ENCODE peak calls at places on chromosomes 5 and 9, in four cellular contexts. A is H9, E is neuronal stem cell, O is IMR-90. T is an unnamed sample.

GRCh38 chr5:91434348-91434747 is 51.2 kb upstream of the ARRDC3 start:
- DNase-seq in A (no peak), E (no peak), O (no peak), T (no peak)

GRCh38 chr9:73081979-73082657 is 69.5 kb upstream of the ANXA1 start:
- DNase-seq in A (no peak), E (peak; percentile 15), O (peak; percentile 27), T (no peak)

GRCh38 chr5:109654455-109654854 is 35.3 kb upstream of the MAN2A1 start:
- DNase-seq in A (no peak), E (no peak), O (no peak), T (no peak)

GRCh38 chr5:35853652-35854051 is 3.0 kb upstream of the IL7R start:
- DNase-seq in A (no peak), E (no peak), O (no peak), T (no peak)

GRCh38 chr5:14880688-14881087 is 9.1 kb upstream of the ANKH start:
- DNase-seq in A (no peak), E (no peak), O (peak; percentile 71), T (no peak)

GRCh38 chr5:151628112-151628823 is 37.1 kb upstream of the FAT2 start:
- DNase-seq in A (no peak), E (no peak), O (no peak), T (no peak)

GRCh38 chr5:171313481-171314206 is 4.6 kb downstream of the TLX3 start:
- DNase-seq in A (no peak), E (no peak), O (no peak), T (no peak)

GRCh38 chr9:20476912-20477311 is 145.4 kb downstream of the MLLT3 start:
- DNase-seq in A (no peak), E (peak; percentile 17), O (no peak), T (no peak)

GRCh38 chr5:69450116-69450515 is 35.2 kb downstream of the MARVELD2 start:
- DNase-seq in A (no peak), E (no peak), O (peak; percentile 96), T (no peak)

GRCh38 chr5:139669681-139670368 is 21.7 kb downstream of the CXXC5 start:
- DNase-seq in A (no peak), E (no peak), O (no peak), T (no peak)

GRCh38 chr5:56314536-56314935 is 81.4 kb upstream of the ANKRD55 start:
- DNase-seq in A (peak; percentile 38), E (no peak), O (no peak), T (no peak)

GRCh38 chr5:163503106-163504090 is 2.0 kb upstream of the MAT2B start:
- DNase-seq in A (peak; percentile 89), E (peak; percentile 48), O (peak; percentile 82), T (peak; percentile 73)

GRCh38 chr5:59766394-59766793 is 127.1 kb downstream of the PDE4D start:
- DNase-seq in A (no peak), E (no peak), O (no peak), T (no peak)

GRCh38 chr9:98315551-98316060 is 60.2 kb upstream of the TBC1D2 start:
- DNase-seq in A (peak; percentile 95), E (peak; percentile 90), O (peak; percentile 89), T (peak; percentile 72)

GRCh38 chr5:28523887-28524637 is 1485.7 kb upstream of the CDH9 start:
- DNase-seq in A (no peak), E (no peak), O (peak; percentile 53), T (no peak)

GRCh38 chr9:125829743-125830142 is 82.6 kb downstream of the PBX3 start:
- DNase-seq in A (no peak), E (no peak), O (peak; percentile 12), T (no peak)

GRCh38 chr5:50710838-50711237 is 44.4 kb downstream of the PARP8 start:
- DNase-seq in A (no peak), E (no peak), O (no peak), T (no peak)

GRCh38 chr9:129355641-129356040 is 177.6 kb upstream of the IER5L start:
- DNase-seq in A (no peak), E (no peak), O (no peak), T (no peak)

GRCh38 chr5:156851880-156852279 is 1.8 kb downstream of the PPP1R2B start:
- DNase-seq in A (no peak), E (no peak), O (no peak), T (no peak)

GRCh38 chr9:29039258-29039657 is 1466.0 kb upstream of the C9orf72 start:
- DNase-seq in A (no peak), E (no peak), O (no peak), T (no peak)

GRCh38 chr5:42454216-42454995 is 31.2 kb downstream of the GHR start:
- DNase-seq in A (no peak), E (no peak), O (no peak), T (no peak)

GRCh38 chr5:54658014-54658413 is 140.5 kb downstream of the SNX18 start:
- DNase-seq in A (no peak), E (no peak), O (peak; percentile 96), T (no peak)

GRCh38 chr9:121779381-121780117 is 128.1 kb downstream of the DAB2IP start:
- DNase-seq in A (peak; percentile 23), E (peak; percentile 17), O (no peak), T (no peak)
- H3K23ac ChIP-seq in A (no peak overlapping the region), E (no peak overlapping the region), O (no peak overlapping the region), T (no peak overlapping the region)

DNA sequence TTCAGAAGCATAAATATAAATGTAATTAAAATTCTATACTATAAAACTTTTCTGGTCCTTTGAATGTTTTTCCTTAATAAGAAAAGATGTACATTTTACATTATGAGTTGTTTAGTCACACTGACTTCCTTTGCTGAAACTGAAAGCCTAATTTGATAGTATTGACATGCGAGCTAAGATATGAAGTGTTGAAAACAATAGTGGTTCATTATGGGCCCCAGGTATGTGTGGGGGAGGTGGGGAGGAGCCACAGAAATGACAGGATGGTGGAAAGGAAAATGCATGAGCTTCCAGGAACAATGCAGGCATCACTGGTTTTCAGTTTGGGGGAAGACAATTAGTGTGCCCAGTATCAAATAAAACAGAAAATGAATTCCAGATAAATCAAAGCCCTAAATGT is 35.4 kb upstream of the RLN1 start:
- DNase-seq in A (no peak), E (no peak), O (no peak), T (no peak)
- H3K23ac ChIP-seq in A (no peak overlapping the region), E (no peak overlapping the region), O (no peak overlapping the region), T (no peak overlapping the region)

GRCh38 chr9:109776391-109776790 is 3.6 kb upstream of the PALM2AKAP2 start:
- DNase-seq in A (no peak), E (no peak), O (no peak), T (no peak)

GRCh38 chr9:109779711-109780452 is at the start of gene PALM2AKAP2:
- DNase-seq in A (peak; percentile 68), E (peak; percentile 74), O (peak; percentile 68), T (no peak)

GRCh38 chr9:109781086-109781485 is 1.1 kb downstream of the PALM2AKAP2 start:
- DNase-seq in A (no peak), E (no peak), O (no peak), T (no peak)

GRCh38 chr9:109781541-109782197 is 1.7 kb downstream of the PALM2AKAP2 start:
- DNase-seq in A (no peak), E (no peak), O (peak; percentile 55), T (no peak)

GRCh38 chr9:109780453-109781033 is 545 bp downstream of the PALM2AKAP2 start:
- DNase-seq in A (no peak), E (peak; percentile 31), O (no peak), T (peak; percentile 58)
- H3K23ac ChIP-seq in A (no peak overlapping the region), E (no peak overlapping the region), O (peak overlapping the region; percentile 96), T (no peak overlapping the region)

GRCh38 chr5:178205010-178205748 is 846 bp downstream of the HNRNPAB start:
- DNase-seq in A (peak; percentile 62), E (peak; percentile 46), O (peak; percentile 62), T (peak; percentile 68)
- H3K23ac ChIP-seq in A (no peak overlapping the region), E (peak overlapping the region; percentile 100), O (peak overlapping the region; percentile 1), T (no peak overlapping the region)

GRCh38 chr9:38068616-38068865 is 486 bp downstream of the SHB start:
- DNase-seq in A (no peak), E (no peak), O (peak; percentile 59), T (no peak)
- H3K23ac ChIP-seq in A (no peak overlapping the region), E (no peak overlapping the region), O (no peak overlapping the region), T (no peak overlapping the region)

GRCh38 chr5:160297004-160297403 is 15.4 kb downstream of the CCNJL start:
- DNase-seq in A (no peak), E (no peak), O (peak; percentile 21), T (no peak)

GRCh38 chr5:160297776-160298175 is 14.6 kb downstream of the CCNJL start:
- DNase-seq in A (no peak), E (no peak), O (no peak), T (no peak)

GRCh38 chr5:160293901-160294561 is 18.3 kb downstream of the CCNJL start:
- DNase-seq in A (peak; percentile 65), E (no peak), O (no peak), T (no peak)

GRCh38 chr5:160298189-160298588 is 14.2 kb downstream of the CCNJL start:
- DNase-seq in A (no peak), E (no peak), O (no peak), T (no peak)

DNA sequence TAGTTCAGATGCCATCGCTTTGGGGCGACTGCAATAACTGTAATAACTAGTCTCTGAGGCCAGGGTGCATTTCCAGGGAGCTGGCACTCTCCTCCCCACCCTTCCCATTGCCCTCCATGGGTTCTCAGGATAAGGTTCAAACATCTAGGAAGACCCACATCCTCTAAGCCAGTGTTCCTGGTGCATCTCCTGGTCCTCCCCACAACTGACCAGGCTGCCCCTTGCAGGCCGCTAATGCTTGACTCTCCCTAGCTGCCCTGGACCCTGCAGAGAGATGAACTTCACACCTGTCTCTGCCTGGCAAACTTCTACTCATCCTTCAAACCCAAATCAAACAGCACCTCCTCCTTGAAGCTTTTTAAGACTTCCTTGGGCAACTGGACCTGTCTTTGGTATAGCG is 15.9 kb downstream of the CCNJL start:
- DNase-seq in A (no peak), E (no peak), O (no peak), T (no peak)
- H3K23ac ChIP-seq in A (no peak overlapping the region), E (no peak overlapping the region), O (no peak overlapping the region), T (no peak overlapping the region)

DNA sequence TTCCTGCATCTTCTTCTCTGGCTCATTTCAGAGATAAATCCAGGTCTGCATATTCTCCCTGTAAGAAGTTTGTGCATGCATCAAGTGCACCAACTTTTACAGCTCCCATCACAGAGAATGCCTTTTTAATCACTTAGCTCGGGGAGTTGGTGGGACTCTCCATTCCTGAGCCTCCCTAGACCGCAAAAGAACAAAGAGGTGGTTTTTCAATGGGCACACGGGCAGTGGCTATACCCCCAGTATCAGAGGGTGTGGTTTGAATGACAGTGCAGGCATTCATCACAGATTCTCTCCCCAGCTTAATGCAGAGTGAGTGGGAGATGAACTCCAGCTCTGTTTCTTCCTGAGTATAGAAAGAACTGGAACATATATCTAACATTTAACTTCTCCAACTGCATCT is 264.7 kb upstream of the NR4A3 start:
- DNase-seq in A (no peak), E (no peak), O (no peak), T (no peak)
- H3K23ac ChIP-seq in A (no peak overlapping the region), E (no peak overlapping the region), O (no peak overlapping the region), T (no peak overlapping the region)

GRCh38 chr5:146338774-146339714 is at the start of gene POU4F3:
- DNase-seq in A (peak; percentile 77), E (no peak), O (no peak), T (peak; percentile 81)
- H3K23ac ChIP-seq in A (no peak within 1 kb of the TSS), E (peak within 1 kb of the TSS; percentile 90), O (no peak within 1 kb of the TSS), T (no peak within 1 kb of the TSS)